ENCODE peak calls at places on chromosomes 3 and 15, in six cellular contexts. M is EL, W is Right ventricle myocardium inferior, F is left lung, Q is EH, D is stromal cell of bone marrow. C is an unnamed sample.

GRCh38 chr15:73284073-73284472 is 84.7 kb downstream of the HCN4 start:
- DNase-seq in M (peak), W (no peak), F (no peak), Q (peak), D (no peak), C (no peak)

GRCh38 chr3:197490659-197491058 is 65.1 kb downstream of the BDH1 start:
- DNase-seq in M (peak), W (no peak), F (no peak), Q (no peak), D (no peak), C (no peak)

GRCh38 chr15:89806565-89807550 is 7.8 kb downstream of the ANPEP start:
- DNase-seq in M (no peak), W (no peak), F (no peak), Q (no peak), D (no peak), C (no peak)

GRCh38 chr3:179526989-179527391 is 35.7 kb upstream of the ACTL6A start:
- DNase-seq in M (peak), W (no peak), F (peak), Q (peak), D (peak), C (no peak)

GRCh38 chr3:177705976-177706866 is 508.9 kb upstream of the TBL1XR1 start:
- DNase-seq in M (no peak), W (peak), F (no peak), Q (no peak), D (no peak), C (no peak)

GRCh38 chr3:51394541-51394940 is 3.5 kb downstream of the RBM15B start:
- DNase-seq in M (no peak), W (no peak), F (no peak), Q (no peak), D (no peak), C (no peak)

GRCh38 chr3:30503431-30503830 is 103.0 kb upstream of the TGFBR2 start:
- DNase-seq in M (no peak), W (no peak), F (no peak), Q (no peak), D (no peak), C (no peak)

GRCh38 chr15:48432688-48433087 is 101.5 kb downstream of the DUT start:
- DNase-seq in M (no peak), W (no peak), F (no peak), Q (no peak), D (no peak), C (no peak)

GRCh38 chr3:28994161-28994905 is 286.5 kb upstream of the RBMS3 start:
- DNase-seq in M (no peak), W (no peak), F (no peak), Q (no peak), D (no peak), C (no peak)

GRCh38 chr15:25175789-25176615 is 221.2 kb downstream of the SNRPN start:
- DNase-seq in M (no peak), W (peak), F (no peak), Q (no peak), D (no peak), C (no peak)

GRCh38 chr15:101240364-101240763 is 11.5 kb downstream of the CHSY1 start:
- DNase-seq in M (no peak), W (no peak), F (no peak), Q (no peak), D (peak), C (no peak)

GRCh38 chr15:94312946-94313345 is 81.6 kb downstream of the MCTP2 start:
- DNase-seq in M (peak), W (no peak), F (no peak), Q (peak), D (no peak), C (no peak)